ENCODE peak calls at places on chromosomes 11 and 22, in ten cellular contexts. V is A549, B is suprapubic skin, X is heart left ventricle, Z is Peyer's patch, C is stomach, E is prostate gland, I is thyroid gland, U is breast epithelium, G is HCT116. J is an unnamed sample.

GRCh38 chr22:37051629-37052385 is at the start of gene KCTD17:
- DNase-seq in V (peak), G (peak), X (peak), C (peak), I (peak), U (no peak), B (peak), E (peak), Z (peak), J (peak)

GRCh38 chr11:44258190-44258489 is 51.8 kb downstream of the ALX4 start:
- DNase-seq in X (no peak), V (no peak), C (no peak), G (no peak), E (no peak), Z (no peak), U (no peak), I (no peak), B (no peak), J (no peak)

GRCh38 chr11:68809506-68809905 is 32.2 kb downstream of the CPT1A start:
- DNase-seq in X (no peak), G (no peak), U (no peak), C (no peak), Z (no peak), V (no peak), B (no peak), E (no peak), I (no peak), J (no peak)

GRCh38 chr22:36160499-36160942 is at the start of gene APOL3:
- DNase-seq in G (no peak), B (peak), C (peak), Z (peak), E (peak), I (peak), U (peak), V (no peak), X (peak), J (peak)

GRCh38 chr11:110430267-110431211 is 791 bp downstream of the FDX1 start:
- DNase-seq in C (peak), Z (peak), E (peak), X (peak), B (no peak), V (no peak), U (peak), I (peak), G (no peak), J (peak)

GRCh38 chr11:4539603-4540219 is 5.3 kb upstream of the OR52M1 start:
- DNase-seq in Z (peak), X (peak), E (peak), U (no peak), B (peak), V (peak), G (no peak), C (peak), I (peak), J (peak)

GRCh38 chr11:127106142-127106541 is 105.6 kb upstream of the KIRREL3 start:
- DNase-seq in I (peak), Z (no peak), E (peak), G (no peak), U (no peak), C (no peak), V (no peak), X (no peak), B (no peak), J (peak)

GRCh38 chr22:36815558-36816337 is 1.1 kb downstream of the PVALB start:
- DNase-seq in B (no peak), C (no peak), Z (no peak), G (no peak), E (no peak), I (no peak), U (no peak), V (no peak), X (no peak), J (peak)

GRCh38 chr22:32823024-32823730 is 21.7 kb downstream of the TIMP3 start:
- DNase-seq in G (peak), E (no peak), V (peak), C (peak), Z (no peak), U (no peak), B (peak), I (peak), X (no peak), J (peak)

GRCh38 chr11:1207451-1208360 is 15.2 kb upstream of the MUC5B start:
- DNase-seq in U (no peak), I (peak), Z (peak), G (no peak), V (no peak), E (no peak), X (peak), B (peak), C (no peak), J (peak)

GRCh38 chr11:88491674-88492073 is 154.1 kb upstream of the CTSC start:
- DNase-seq in I (no peak), G (no peak), E (no peak), V (no peak), U (no peak), Z (no peak), X (no peak), B (no peak), C (no peak), J (no peak)

GRCh38 chr11:46711288-46711687 is 7.7 kb upstream of the F2 start:
- DNase-seq in E (no peak), B (no peak), U (no peak), C (no peak), X (no peak), Z (no peak), I (no peak), G (no peak), V (no peak), J (no peak)

GRCh38 chr11:70881948-70882715 is 370.2 kb downstream of the SHANK2 start:
- DNase-seq in C (no peak), B (no peak), E (no peak), V (no peak), Z (no peak), U (no peak), I (no peak), G (no peak), X (no peak), J (no peak)
- H3K4me3 ChIP-seq in C (no peak), B (no peak), E (no peak), V (no peak), Z (no peak), U (no peak), I (no peak), G (no peak), X (no peak), J (no peak)

DNA sequence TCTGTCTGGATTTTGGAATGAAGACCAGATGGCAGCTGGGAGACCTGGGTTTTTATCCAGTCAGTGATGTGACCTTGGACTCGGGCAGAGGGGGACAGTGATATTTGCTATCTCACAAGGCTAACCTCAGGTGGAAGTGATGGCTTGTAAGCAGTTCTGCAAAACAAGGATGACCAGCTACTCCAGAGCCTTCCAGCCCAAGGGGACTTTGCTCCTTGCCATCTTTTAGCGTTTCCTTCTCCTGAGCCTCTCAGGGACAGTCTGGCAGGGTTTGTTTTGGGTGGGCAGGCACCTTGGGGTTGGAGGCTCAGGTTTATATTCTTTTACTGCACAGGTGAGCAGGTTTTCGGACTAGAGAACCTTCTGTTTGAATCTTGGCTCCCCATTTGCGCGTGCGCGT is 9.5 kb upstream of the OSBP2 start:
- DNase-seq in X (no peak), C (no peak), U (no peak), Z (no peak), G (no peak), I (no peak), B (no peak), V (no peak), E (no peak), J (no peak)
- TF ChIP-seq POLR2A in X (no peak), C (no peak), U (no peak), Z (no peak), G (no peak), I (no peak), B (no peak), V (no peak), E (no peak), J (no peak)

GRCh38 chr11:73186886-73187285 is 31.2 kb upstream of the P2RY2 start:
- DNase-seq in I (no peak), G (no peak), C (peak), E (no peak), Z (no peak), X (no peak), V (no peak), B (no peak), U (no peak), J (no peak)

GRCh38 chr11:73186294-73186850 is 31.7 kb upstream of the P2RY2 start:
- DNase-seq in B (no peak), V (no peak), X (no peak), C (no peak), U (no peak), Z (no peak), E (peak), I (no peak), G (no peak), J (no peak)

GRCh38 chr11:73187854-73188253 is 30.2 kb upstream of the P2RY2 start:
- DNase-seq in X (no peak), C (no peak), Z (no peak), U (no peak), I (no peak), B (no peak), V (no peak), E (no peak), G (no peak), J (no peak)

GRCh38 chr11:73184953-73185671 is 33.0 kb upstream of the P2RY2 start:
- DNase-seq in X (peak), V (peak), E (peak), U (no peak), B (peak), C (peak), Z (peak), I (peak), G (peak), J (peak)

DNA sequence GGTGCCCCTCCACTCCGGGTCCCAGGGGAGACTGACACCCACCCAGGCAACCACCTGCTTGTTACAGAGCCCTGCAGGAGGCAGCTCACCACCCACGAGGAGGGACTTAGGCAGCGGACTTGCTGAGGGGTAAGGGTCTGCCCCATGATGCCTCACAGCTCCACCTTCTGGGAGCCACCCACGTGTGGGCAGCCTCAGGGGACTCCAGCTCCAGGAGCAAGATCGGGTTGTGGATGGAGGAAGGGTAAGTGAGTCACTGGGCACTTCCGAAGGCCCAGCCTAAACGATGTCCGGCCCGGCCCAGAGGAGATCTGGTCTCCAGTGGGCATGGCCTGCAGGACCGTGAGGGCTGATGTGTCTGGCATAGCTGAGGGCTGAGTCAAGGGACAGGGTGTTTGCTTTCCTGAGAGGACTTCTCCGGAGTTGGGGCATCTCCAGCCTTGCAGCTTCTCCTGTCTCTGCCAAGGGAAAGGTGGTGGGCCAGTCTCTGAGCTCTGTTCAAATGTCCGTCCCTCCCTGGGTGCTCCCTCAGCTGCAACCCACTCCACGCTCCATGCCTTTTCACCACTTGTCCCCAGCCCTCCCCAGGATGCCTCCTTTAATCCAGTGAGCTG is 32.3 kb upstream of the P2RY2 start:
- DNase-seq in I (peak), X (no peak), V (peak), B (no peak), G (no peak), Z (no peak), C (peak), U (no peak), E (no peak), J (no peak)
- H3K27ac ChIP-seq in I (peak), X (no peak), V (peak), B (peak), G (no peak), Z (no peak), C (no peak), U (no peak), E (no peak), J (no peak)

GRCh38 chr11:117210620-117211019 is 11.4 kb downstream of the TAGLN start:
- DNase-seq in G (no peak), Z (no peak), I (no peak), C (no peak), U (no peak), E (no peak), B (no peak), X (peak), V (no peak), J (no peak)
- H3K4me3 ChIP-seq in G (no peak), Z (no peak), I (no peak), C (no peak), U (no peak), E (no peak), B (no peak), X (no peak), V (no peak), J (no peak)

DNA sequence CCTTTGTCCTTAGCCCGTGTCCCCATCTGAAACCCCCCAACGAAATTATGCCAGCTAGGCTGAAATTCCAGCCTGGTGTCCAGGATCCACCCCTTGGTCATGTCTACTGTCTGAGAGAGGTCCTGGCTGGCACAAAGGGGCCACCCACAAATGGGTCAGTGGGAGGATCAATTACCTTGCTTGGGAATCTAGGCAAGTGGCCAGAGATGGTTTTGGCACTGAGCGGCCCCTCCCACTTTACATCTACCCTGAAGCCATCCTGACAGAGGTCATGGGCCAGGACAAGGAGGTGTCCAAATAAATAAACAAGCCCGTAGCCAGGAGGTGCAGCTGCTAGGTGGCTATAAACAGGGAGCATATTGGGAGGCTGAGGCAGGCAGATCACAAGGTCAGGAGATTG is 311.5 kb downstream of the MN1 start:
- DNase-seq in U (no peak), C (no peak), X (no peak), Z (no peak), V (no peak), I (no peak), B (no peak), G (no peak), E (no peak), J (no peak)
- TF ChIP-seq POLR2A in U (no peak), C (no peak), X (no peak), Z (no peak), V (no peak), I (no peak), B (no peak), G (no peak), E (no peak), J (no peak)

J was measured in body of pancreas.